ENCODE peak calls at places on chromosomes 12 and 14, in seven cellular contexts. V, Z, E, Y, A, I and G are unnamed samples.

GRCh38 chr14:52080171-52080800 is 11.4 kb upstream of the NID2 start:
- DNase-seq in V (peak; percentile 72), Z (no peak), E (peak; percentile 74), Y (peak; percentile 87), A (no peak), I (no peak), G (no peak)

GRCh38 chr12:464484-465267 is 4.9 kb downstream of the B4GALNT3 start:
- DNase-seq in V (no peak), Z (no peak), E (no peak), Y (no peak), A (no peak), I (no peak), G (no peak)

GRCh38 chr14:55125403-55125802 is 3.6 kb upstream of the LGALS3 start:
- DNase-seq in V (no peak), Z (no peak), E (no peak), Y (no peak), A (no peak), I (no peak), G (no peak)

GRCh38 chr12:114166360-114166759 is 200.2 kb upstream of the RBM19 start:
- DNase-seq in V (peak; percentile 76), Z (peak; percentile 57), E (peak; percentile 57), Y (no peak), A (no peak), I (peak; percentile 61), G (peak; percentile 13)

GRCh38 chr14:37230551-37231194 is 32.9 kb downstream of the MIPOL1 start:
- DNase-seq in V (peak; percentile 77), Z (peak; percentile 68), E (peak; percentile 58), Y (peak; percentile 66), A (no peak), I (peak; percentile 39), G (no peak)

GRCh38 chr14:30974628-30975027 is 50.8 kb upstream of the AP4S1 start:
- DNase-seq in V (peak; percentile 7), Z (no peak), E (peak; percentile 56), Y (peak; percentile 78), A (no peak), I (no peak), G (no peak)

GRCh38 chr12:124780752-124781685 is 82.6 kb downstream of the SCARB1 start:
- DNase-seq in V (no peak), Z (no peak), E (no peak), Y (no peak), A (no peak), I (no peak), G (no peak)

GRCh38 chr12:6116481-6117021 is 7.9 kb downstream of the VWF start:
- DNase-seq in V (no peak), Z (no peak), E (peak; percentile 58), Y (no peak), A (no peak), I (no peak), G (no peak)

GRCh38 chr12:129082441-129082840 is 229.2 kb downstream of the GLT1D1 start:
- DNase-seq in V (no peak), Z (no peak), E (no peak), Y (no peak), A (no peak), I (no peak), G (no peak)

GRCh38 chr12:131572626-131573025 is 138.3 kb upstream of the SFSWAP start:
- DNase-seq in V (no peak), Z (no peak), E (no peak), Y (no peak), A (no peak), I (no peak), G (no peak)

GRCh38 chr14:34098045-34098984 is 147.4 kb upstream of the EGLN3 start:
- DNase-seq in V (peak; percentile 69), Z (peak; percentile 64), E (peak; percentile 32), Y (peak; percentile 18), A (no peak), I (no peak), G (peak; percentile 23)

GRCh38 chr12:121898287-121898686 is 9.7 kb downstream of the PSMD9 start:
- DNase-seq in V (no peak), Z (no peak), E (no peak), Y (no peak), A (no peak), I (no peak), G (no peak)

GRCh38 chr14:36988989-36989388 is 183.4 kb downstream of the SLC25A21 start:
- DNase-seq in V (peak; percentile 9), Z (no peak), E (peak; percentile 1), Y (no peak), A (no peak), I (no peak), G (no peak)

GRCh38 chr12:120041386-120042231 is 52.6 kb downstream of the BICDL1 start:
- DNase-seq in V (no peak), Z (no peak), E (no peak), Y (no peak), A (no peak), I (no peak), G (peak; percentile 48)

GRCh38 chr14:47276931-47277330 is 398.5 kb downstream of the MDGA2 start:
- DNase-seq in V (no peak), Z (no peak), E (no peak), Y (no peak), A (no peak), I (no peak), G (no peak)

GRCh38 chr14:72515779-72516770 is 377.8 kb downstream of the DPF3 start:
- DNase-seq in V (peak; percentile 19), Z (no peak), E (peak; percentile 65), Y (no peak), A (no peak), I (no peak), G (no peak)

GRCh38 chr14:21092147-21093011 is 6.1 kb downstream of the ZNF219 start:
- DNase-seq in V (peak; percentile 71), Z (peak; percentile 91), E (peak; percentile 61), Y (peak; percentile 49), A (peak; percentile 97), I (peak; percentile 79), G (peak; percentile 94)

GRCh38 chr12:6915023-6915788 is 826 bp downstream of the ENO2 start:
- DNase-seq in V (no peak), Z (no peak), E (peak; percentile 64), Y (no peak), A (no peak), I (peak; percentile 68), G (peak; percentile 38)

GRCh38 chr14:59208224-59208814 is 19.9 kb downstream of the DAAM1 start:
- DNase-seq in V (peak; percentile 71), Z (peak; percentile 66), E (peak; percentile 84), Y (no peak), A (no peak), I (no peak), G (no peak)

GRCh38 chr12:44874981-44875416 is 1.1 kb downstream of the NELL2 start:
- DNase-seq in V (no peak), Z (peak; percentile 9), E (no peak), Y (no peak), A (peak; percentile 7), I (peak; percentile 37), G (peak; percentile 45)

GRCh38 chr14:74380845-74381244 is 32.6 kb downstream of the VRTN start:
- DNase-seq in V (no peak), Z (no peak), E (no peak), Y (no peak), A (no peak), I (no peak), G (no peak)

GRCh38 chr12:122064034-122064777 is 14.3 kb upstream of the MLXIP start:
- DNase-seq in V (peak; percentile 98), Z (peak; percentile 78), E (peak; percentile 94), Y (peak; percentile 91), A (no peak), I (peak; percentile 65), G (peak; percentile 74)

GRCh38 chr14:58768977-58769376 is 131.2 kb downstream of the DACT1 start:
- DNase-seq in V (no peak), Z (no peak), E (no peak), Y (no peak), A (no peak), I (no peak), G (no peak)

GRCh38 chr12:117850048-117850447 is 118.7 kb downstream of the KSR2 start:
- DNase-seq in V (peak; percentile 51), Z (peak; percentile 72), E (peak; percentile 51), Y (peak; percentile 8), A (no peak), I (peak; percentile 77), G (peak; percentile 17)

GRCh38 chr12:51871126-51871525 is 16.8 kb upstream of the ANKRD33 start:
- DNase-seq in V (no peak), Z (no peak), E (no peak), Y (no peak), A (no peak), I (no peak), G (no peak)

GRCh38 chr14:93717968-93718320 is 70.3 kb downstream of the PRIMA1 start:
- DNase-seq in V (no peak), Z (no peak), E (no peak), Y (no peak), A (no peak), I (no peak), G (no peak)

GRCh38 chr14:61388173-61388975 is 67.0 kb downstream of the PRKCH start:
- DNase-seq in V (peak; percentile 77), Z (no peak), E (peak; percentile 8), Y (peak; percentile 4), A (no peak), I (no peak), G (peak; percentile 76)

GRCh38 chr14:53545217-53545616 is 392.1 kb upstream of the DDHD1 start:
- DNase-seq in V (no peak), Z (no peak), E (no peak), Y (no peak), A (no peak), I (no peak), G (no peak)

GRCh38 chr14:103657466-103657865 is 28.5 kb downstream of the KLC1 start:
- DNase-seq in V (peak; percentile 93), Z (peak; percentile 91), E (peak; percentile 84), Y (peak; percentile 76), A (no peak), I (no peak), G (no peak)

GRCh38 chr14:104680056-104680805 is 9.2 kb upstream of the INF2 start:
- DNase-seq in V (peak; percentile 84), Z (peak; percentile 89), E (peak; percentile 86), Y (peak; percentile 56), A (no peak), I (no peak), G (no peak)

GRCh38 chr12:44053550-44054243 is 217.8 kb downstream of the TMEM117 start:
- DNase-seq in V (peak; percentile 28), Z (peak; percentile 55), E (no peak), Y (no peak), A (no peak), I (no peak), G (no peak)

GRCh38 chr14:105199093-105199492 is 18.0 kb upstream of the NUDT14 start:
- DNase-seq in V (peak; percentile 17), Z (peak; percentile 38), E (peak; percentile 54), Y (no peak), A (no peak), I (no peak), G (no peak)

GRCh38 chr12:132324173-132324572 is 5.2 kb downstream of the GALNT9 start:
- DNase-seq in V (no peak), Z (no peak), E (no peak), Y (no peak), A (no peak), I (no peak), G (no peak)

GRCh38 chr12:2797721-2798418 is 3.1 kb downstream of the FKBP4 start:
- DNase-seq in V (no peak), Z (no peak), E (no peak), Y (no peak), A (no peak), I (no peak), G (no peak)

GRCh38 chr12:93134893-93135285 is 205.8 kb upstream of the EEA1 start:
- DNase-seq in V (no peak), Z (no peak), E (no peak), Y (no peak), A (no peak), I (no peak), G (no peak)

GRCh38 chr12:6635856-6636521 is at the start of gene LPAR5:
- DNase-seq in V (peak; percentile 29), Z (peak; percentile 74), E (peak; percentile 23), Y (no peak), A (no peak), I (no peak), G (peak; percentile 72)

GRCh38 chr14:76863724-76864407 is 37.7 kb downstream of the LRRC74A start:
- DNase-seq in V (no peak), Z (no peak), E (no peak), Y (no peak), A (no peak), I (no peak), G (peak; percentile 50)

GRCh38 chr14:93789366-93790130 is 1.3 kb upstream of the PRIMA1 start:
- DNase-seq in V (no peak), Z (no peak), E (no peak), Y (no peak), A (no peak), I (peak; percentile 33), G (no peak)